ENCODE peak calls at places on chromosomes 2 and 18, in seven cellular contexts. One of them, this sample, is unnamed.
A peak's percentile ranks its signal among the peaks of the same experiment; 100 is the strongest.

GRCh38 chr2:186645999-186646398 is 47.9 kb upstream of the FAM171B start:
- DNase-seq in IMR-90: peak; percentile 36
- DNase-seq in sigmoid colon: no peak
- DNase-seq in heart left ventricle: no peak
- DNase-seq in spleen: no peak
- DNase-seq in tibial nerve: no peak
- DNase-seq in HCT116: no peak
- DNase-seq in this sample: no peak

GRCh38 chr2:220473611-220474010 is 846.2 kb downstream of the SLC4A3 start:
- DNase-seq in IMR-90: peak; percentile 64
- DNase-seq in sigmoid colon: no peak
- DNase-seq in heart left ventricle: no peak
- DNase-seq in spleen: no peak
- DNase-seq in tibial nerve: no peak
- DNase-seq in HCT116: no peak
- DNase-seq in this sample: no peak

GRCh38 chr2:109261906-109262631 is 133.1 kb downstream of the SH3RF3 start:
- DNase-seq in IMR-90: no peak
- DNase-seq in sigmoid colon: peak; percentile 45
- DNase-seq in heart left ventricle: no peak
- DNase-seq in spleen: peak; percentile 60
- DNase-seq in tibial nerve: no peak
- DNase-seq in HCT116: no peak
- DNase-seq in this sample: no peak

GRCh38 chr2:197571622-197572271 is 55.9 kb downstream of the MOB4 start:
- DNase-seq in IMR-90: peak; percentile 56
- DNase-seq in sigmoid colon: no peak
- DNase-seq in heart left ventricle: no peak
- DNase-seq in spleen: no peak
- DNase-seq in tibial nerve: no peak
- DNase-seq in HCT116: no peak
- DNase-seq in this sample: no peak

GRCh38 chr2:48711343-48711742 is 44.2 kb downstream of the LHCGR start:
- DNase-seq in IMR-90: peak; percentile 41
- DNase-seq in sigmoid colon: no peak
- DNase-seq in heart left ventricle: no peak
- DNase-seq in spleen: no peak
- DNase-seq in tibial nerve: no peak
- DNase-seq in HCT116: no peak
- DNase-seq in this sample: no peak

GRCh38 chr18:43665239-43665788 is 388.0 kb upstream of the SYT4 start:
- DNase-seq in IMR-90: peak; percentile 94
- DNase-seq in sigmoid colon: no peak
- DNase-seq in heart left ventricle: no peak
- DNase-seq in spleen: no peak
- DNase-seq in tibial nerve: no peak
- DNase-seq in HCT116: no peak
- DNase-seq in this sample: no peak

GRCh38 chr2:152583512-152584188 is 133.6 kb downstream of the PRPF40A start:
- DNase-seq in IMR-90: no peak
- DNase-seq in sigmoid colon: no peak
- DNase-seq in heart left ventricle: no peak
- DNase-seq in spleen: no peak
- DNase-seq in tibial nerve: no peak
- DNase-seq in HCT116: no peak
- DNase-seq in this sample: peak; percentile 97

GRCh38 chr2:219308142-219309093 is 783 bp downstream of the PTPRN start:
- DNase-seq in IMR-90: peak; percentile 65
- DNase-seq in sigmoid colon: no peak
- DNase-seq in heart left ventricle: peak; percentile 42
- DNase-seq in spleen: peak; percentile 84
- DNase-seq in tibial nerve: no peak
- DNase-seq in HCT116: peak; percentile 29
- DNase-seq in this sample: peak; percentile 82

GRCh38 chr2:71714601-71715240 is 261.4 kb downstream of the DYSF start:
- DNase-seq in IMR-90: no peak
- DNase-seq in sigmoid colon: peak; percentile 5
- DNase-seq in heart left ventricle: no peak
- DNase-seq in spleen: no peak
- DNase-seq in tibial nerve: no peak
- DNase-seq in HCT116: no peak
- DNase-seq in this sample: no peak

GRCh38 chr18:43113220-43113895 is 2.1 kb downstream of the RIT2 start:
- DNase-seq in IMR-90: no peak
- DNase-seq in sigmoid colon: no peak
- DNase-seq in heart left ventricle: no peak
- DNase-seq in spleen: no peak
- DNase-seq in tibial nerve: no peak
- DNase-seq in HCT116: no peak
- DNase-seq in this sample: no peak

GRCh38 chr2:159053186-159054031 is 85.0 kb downstream of the TANC1 start:
- DNase-seq in IMR-90: peak; percentile 99
- DNase-seq in sigmoid colon: no peak
- DNase-seq in heart left ventricle: no peak
- DNase-seq in spleen: no peak
- DNase-seq in tibial nerve: no peak
- DNase-seq in HCT116: no peak
- DNase-seq in this sample: peak; percentile 7

GRCh38 chr2:146370821-146371220 is 1474.0 kb upstream of the ACVR2A start:
- DNase-seq in IMR-90: peak; percentile 41
- DNase-seq in sigmoid colon: no peak
- DNase-seq in heart left ventricle: no peak
- DNase-seq in spleen: no peak
- DNase-seq in tibial nerve: no peak
- DNase-seq in HCT116: no peak
- DNase-seq in this sample: no peak

GRCh38 chr2:69619725-69620124 is 23.8 kb downstream of the AAK1 start:
- DNase-seq in IMR-90: no peak
- DNase-seq in sigmoid colon: no peak
- DNase-seq in heart left ventricle: no peak
- DNase-seq in spleen: no peak
- DNase-seq in tibial nerve: no peak
- DNase-seq in HCT116: no peak
- DNase-seq in this sample: no peak

GRCh38 chr2:229945975-229946374 is 23.7 kb downstream of the FBXO36 start:
- DNase-seq in IMR-90: no peak
- DNase-seq in sigmoid colon: no peak
- DNase-seq in heart left ventricle: no peak
- DNase-seq in spleen: no peak
- DNase-seq in tibial nerve: no peak
- DNase-seq in HCT116: no peak
- DNase-seq in this sample: no peak

GRCh38 chr2:201858781-201859180 is 52.4 kb downstream of the CDK15 start:
- DNase-seq in IMR-90: peak; percentile 57
- DNase-seq in sigmoid colon: peak; percentile 87
- DNase-seq in heart left ventricle: no peak
- DNase-seq in spleen: no peak
- DNase-seq in tibial nerve: no peak
- DNase-seq in HCT116: no peak
- DNase-seq in this sample: peak; percentile 5

GRCh38 chr18:58611471-58612131 is 17.3 kb downstream of the ALPK2 start:
- DNase-seq in IMR-90: no peak
- DNase-seq in sigmoid colon: no peak
- DNase-seq in heart left ventricle: no peak
- DNase-seq in spleen: no peak
- DNase-seq in tibial nerve: no peak
- DNase-seq in HCT116: no peak
- DNase-seq in this sample: no peak

GRCh38 chr2:43075054-43075593 is 151.3 kb downstream of the ZFP36L2 start:
- DNase-seq in IMR-90: peak; percentile 99
- DNase-seq in sigmoid colon: peak; percentile 95
- DNase-seq in heart left ventricle: peak; percentile 86
- DNase-seq in spleen: peak; percentile 71
- DNase-seq in tibial nerve: peak; percentile 80
- DNase-seq in HCT116: no peak
- DNase-seq in this sample: no peak

GRCh38 chr2:178280261-178280852 is 86.0 kb downstream of the OSBPL6 start:
- DNase-seq in IMR-90: peak; percentile 59
- DNase-seq in sigmoid colon: no peak
- DNase-seq in heart left ventricle: peak; percentile 21
- DNase-seq in spleen: no peak
- DNase-seq in tibial nerve: no peak
- DNase-seq in HCT116: peak; percentile 45
- DNase-seq in this sample: peak; percentile 70

GRCh38 chr2:174939046-174939445 is 66.1 kb downstream of the CHN1 start:
- DNase-seq in IMR-90: peak; percentile 79
- DNase-seq in sigmoid colon: no peak
- DNase-seq in heart left ventricle: no peak
- DNase-seq in spleen: no peak
- DNase-seq in tibial nerve: no peak
- DNase-seq in HCT116: peak; percentile 13
- DNase-seq in this sample: no peak

GRCh38 chr2:36357506-36358316 is 2.1 kb downstream of the CRIM1 start:
- DNase-seq in IMR-90: peak; percentile 85
- DNase-seq in sigmoid colon: peak; percentile 83
- DNase-seq in heart left ventricle: peak; percentile 51
- DNase-seq in spleen: peak; percentile 81
- DNase-seq in tibial nerve: no peak
- DNase-seq in HCT116: peak; percentile 69
- DNase-seq in this sample: peak; percentile 64

GRCh38 chr2:109726666-109727270 is 67.3 kb upstream of the RGPD5 start:
- DNase-seq in IMR-90: no peak
- DNase-seq in sigmoid colon: peak; percentile 35
- DNase-seq in heart left ventricle: no peak
- DNase-seq in spleen: no peak
- DNase-seq in tibial nerve: no peak
- DNase-seq in HCT116: no peak
- DNase-seq in this sample: no peak

GRCh38 chr2:18096836-18097405 is 218.5 kb downstream of the KCNS3 start:
- DNase-seq in IMR-90: no peak
- DNase-seq in sigmoid colon: no peak
- DNase-seq in heart left ventricle: no peak
- DNase-seq in spleen: no peak
- DNase-seq in tibial nerve: no peak
- DNase-seq in HCT116: no peak
- DNase-seq in this sample: no peak

GRCh38 chr2:178425255-178425827 is 25.6 kb downstream of the PRKRA start:
- DNase-seq in IMR-90: no peak
- DNase-seq in sigmoid colon: no peak
- DNase-seq in heart left ventricle: no peak
- DNase-seq in spleen: no peak
- DNase-seq in tibial nerve: no peak
- DNase-seq in HCT116: no peak
- DNase-seq in this sample: no peak

GRCh38 chr2:75513616-75514170 is 47.0 kb downstream of the EVA1A start:
- DNase-seq in IMR-90: no peak
- DNase-seq in sigmoid colon: no peak
- DNase-seq in heart left ventricle: no peak
- DNase-seq in spleen: no peak
- DNase-seq in tibial nerve: no peak
- DNase-seq in HCT116: no peak
- DNase-seq in this sample: no peak

GRCh38 chr18:10514082-10514481 is 11.7 kb upstream of the NAPG start:
- DNase-seq in IMR-90: no peak
- DNase-seq in sigmoid colon: no peak
- DNase-seq in heart left ventricle: no peak
- DNase-seq in spleen: no peak
- DNase-seq in tibial nerve: no peak
- DNase-seq in HCT116: no peak
- DNase-seq in this sample: no peak

GRCh38 chr18:10381951-10382350 is 72.5 kb upstream of the APCDD1 start:
- DNase-seq in IMR-90: peak; percentile 66
- DNase-seq in sigmoid colon: no peak
- DNase-seq in heart left ventricle: no peak
- DNase-seq in spleen: no peak
- DNase-seq in tibial nerve: no peak
- DNase-seq in HCT116: no peak
- DNase-seq in this sample: no peak

GRCh38 chr18:76981388-76981968 is 151.1 kb downstream of the MBP start:
- DNase-seq in IMR-90: peak; percentile 7
- DNase-seq in sigmoid colon: no peak
- DNase-seq in heart left ventricle: no peak
- DNase-seq in spleen: peak; percentile 80
- DNase-seq in tibial nerve: no peak
- DNase-seq in HCT116: no peak
- DNase-seq in this sample: no peak
- TF ChIP-seq POLR2A in IMR-90: no peak
- TF ChIP-seq POLR2A in sigmoid colon: no peak
- TF ChIP-seq POLR2A in heart left ventricle: no peak
- TF ChIP-seq POLR2A in spleen: no peak
- TF ChIP-seq POLR2A in tibial nerve: no peak
- TF ChIP-seq POLR2A in HCT116: no peak
- TF ChIP-seq POLR2A in this sample: no peak

GRCh38 chr2:238149841-238150572 is 8.8 kb upstream of the ERFE start:
- DNase-seq in IMR-90: no peak
- DNase-seq in sigmoid colon: no peak
- DNase-seq in heart left ventricle: no peak
- DNase-seq in spleen: no peak
- DNase-seq in tibial nerve: no peak
- DNase-seq in HCT116: no peak
- DNase-seq in this sample: no peak
- TF ChIP-seq POLR2A in IMR-90: no peak
- TF ChIP-seq POLR2A in sigmoid colon: no peak
- TF ChIP-seq POLR2A in heart left ventricle: no peak
- TF ChIP-seq POLR2A in spleen: no peak
- TF ChIP-seq POLR2A in tibial nerve: no peak
- TF ChIP-seq POLR2A in HCT116: no peak
- TF ChIP-seq POLR2A in this sample: no peak

GRCh38 chr2:58240938-58241755 is at the start of gene FANCL:
- DNase-seq in IMR-90: peak; percentile 80
- DNase-seq in sigmoid colon: peak; percentile 94
- DNase-seq in heart left ventricle: peak; percentile 89
- DNase-seq in spleen: peak; percentile 93
- DNase-seq in tibial nerve: peak; percentile 73
- DNase-seq in HCT116: peak; percentile 83
- DNase-seq in this sample: peak; percentile 87
- TF ChIP-seq POLR2A in IMR-90: peak; percentile 65
- TF ChIP-seq POLR2A in sigmoid colon: no peak
- TF ChIP-seq POLR2A in heart left ventricle: no peak
- TF ChIP-seq POLR2A in spleen: peak; percentile 21
- TF ChIP-seq POLR2A in tibial nerve: peak; percentile 47
- TF ChIP-seq POLR2A in HCT116: peak; percentile 90
- TF ChIP-seq POLR2A in this sample: peak; percentile 77

GRCh38 chr2:99488999-99489757 is 639 bp downstream of the REV1 start:
- DNase-seq in IMR-90: peak; percentile 38
- DNase-seq in sigmoid colon: peak; percentile 85
- DNase-seq in heart left ventricle: peak; percentile 83
- DNase-seq in spleen: peak; percentile 93
- DNase-seq in tibial nerve: peak; percentile 45
- DNase-seq in HCT116: no peak
- DNase-seq in this sample: peak; percentile 76
- TF ChIP-seq POLR2A in IMR-90: peak; percentile 47
- TF ChIP-seq POLR2A in sigmoid colon: no peak
- TF ChIP-seq POLR2A in heart left ventricle: no peak
- TF ChIP-seq POLR2A in spleen: no peak
- TF ChIP-seq POLR2A in tibial nerve: no peak
- TF ChIP-seq POLR2A in HCT116: no peak
- TF ChIP-seq POLR2A in this sample: peak; percentile 43

DNA sequence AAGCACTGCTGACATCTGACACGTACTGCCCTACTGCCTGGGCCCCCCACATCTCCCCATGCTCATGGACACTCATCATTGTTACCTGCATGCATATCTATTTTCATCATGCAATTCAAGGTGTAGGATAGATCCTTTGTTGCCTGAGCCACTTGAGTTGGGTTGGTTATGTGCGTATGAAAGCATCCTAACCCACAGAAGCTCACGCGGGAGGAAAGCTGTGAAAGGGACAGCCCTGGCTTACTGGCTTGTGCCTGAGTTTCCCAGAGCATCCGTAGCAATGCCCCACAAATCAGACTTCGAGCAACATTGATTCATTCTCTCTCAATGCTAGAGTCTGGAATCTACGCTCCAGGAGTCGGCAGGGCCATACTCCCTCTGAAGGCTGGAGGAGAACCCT is 285.5 kb downstream of the PHLPP1 start:
- DNase-seq in IMR-90: no peak
- DNase-seq in sigmoid colon: no peak
- DNase-seq in heart left ventricle: no peak
- DNase-seq in spleen: peak; percentile 41
- DNase-seq in tibial nerve: no peak
- DNase-seq in HCT116: no peak
- DNase-seq in this sample: no peak
- TF ChIP-seq POLR2A in IMR-90: no peak
- TF ChIP-seq POLR2A in sigmoid colon: no peak
- TF ChIP-seq POLR2A in heart left ventricle: no peak
- TF ChIP-seq POLR2A in spleen: no peak
- TF ChIP-seq POLR2A in tibial nerve: no peak
- TF ChIP-seq POLR2A in HCT116: no peak
- TF ChIP-seq POLR2A in this sample: no peak

This sample was measured in erythroblast.